ENCODE peak calls at places on chromosomes 1 and 21, in four cellular contexts. O is esophagus squamous epithelium, G is A549, P is mesendoderm. Q is an unnamed sample.

GRCh38 chr1:3456449-3456963 is 2.0 kb downstream of the ARHGEF16 start:
- DNase-seq in O (no peak), G (no peak), P (no peak), Q (peak)

GRCh38 chr21:36647279-36648093 is 51.4 kb upstream of the SIM2 start:
- DNase-seq in O (no peak), G (peak), P (peak), Q (no peak)

GRCh38 chr1:117014209-117014608 is 12.6 kb downstream of the CD101 start:
- DNase-seq in O (no peak), G (no peak), P (no peak), Q (no peak)

GRCh38 chr1:2271841-2272655 is 43.9 kb downstream of the SKI start:
- DNase-seq in O (no peak), G (no peak), P (no peak), Q (no peak)

GRCh38 chr1:21175670-21176581 is 771 bp downstream of the EIF4G3 start:
- DNase-seq in O (no peak), G (peak), P (peak), Q (peak)

GRCh38 chr1:152148991-152149390 is 10.0 kb downstream of the RPTN start:
- DNase-seq in O (no peak), G (no peak), P (no peak), Q (no peak)

GRCh38 chr1:1305300-1306069 is 2.2 kb downstream of the ACAP3 start:
- DNase-seq in O (peak), G (no peak), P (peak), Q (peak)

GRCh38 chr1:204853446-204853845 is 17.2 kb upstream of the NFASC start:
- DNase-seq in O (no peak), G (no peak), P (no peak), Q (no peak)

GRCh38 chr1:201754353-201754752 is 74.6 kb upstream of the IPO9 start:
- DNase-seq in O (no peak), G (no peak), P (no peak), Q (no peak)

GRCh38 chr1:228284521-228284920 is 76.7 kb downstream of the OBSCN start:
- DNase-seq in O (no peak), G (no peak), P (no peak), Q (no peak)

GRCh38 chr1:9714257-9714718 is 62.8 kb downstream of the PIK3CD start:
- DNase-seq in O (no peak), G (no peak), P (peak), Q (no peak)

GRCh38 chr1:9715536-9716226 is 64.2 kb downstream of the PIK3CD start:
- DNase-seq in O (no peak), G (no peak), P (no peak), Q (no peak)

GRCh38 chr1:9718006-9718680 is 66.6 kb downstream of the PIK3CD start:
- DNase-seq in O (no peak), G (no peak), P (no peak), Q (no peak)

GRCh38 chr1:9717193-9718005 is 65.9 kb downstream of the PIK3CD start:
- DNase-seq in O (peak), G (no peak), P (peak), Q (no peak)

DNA sequence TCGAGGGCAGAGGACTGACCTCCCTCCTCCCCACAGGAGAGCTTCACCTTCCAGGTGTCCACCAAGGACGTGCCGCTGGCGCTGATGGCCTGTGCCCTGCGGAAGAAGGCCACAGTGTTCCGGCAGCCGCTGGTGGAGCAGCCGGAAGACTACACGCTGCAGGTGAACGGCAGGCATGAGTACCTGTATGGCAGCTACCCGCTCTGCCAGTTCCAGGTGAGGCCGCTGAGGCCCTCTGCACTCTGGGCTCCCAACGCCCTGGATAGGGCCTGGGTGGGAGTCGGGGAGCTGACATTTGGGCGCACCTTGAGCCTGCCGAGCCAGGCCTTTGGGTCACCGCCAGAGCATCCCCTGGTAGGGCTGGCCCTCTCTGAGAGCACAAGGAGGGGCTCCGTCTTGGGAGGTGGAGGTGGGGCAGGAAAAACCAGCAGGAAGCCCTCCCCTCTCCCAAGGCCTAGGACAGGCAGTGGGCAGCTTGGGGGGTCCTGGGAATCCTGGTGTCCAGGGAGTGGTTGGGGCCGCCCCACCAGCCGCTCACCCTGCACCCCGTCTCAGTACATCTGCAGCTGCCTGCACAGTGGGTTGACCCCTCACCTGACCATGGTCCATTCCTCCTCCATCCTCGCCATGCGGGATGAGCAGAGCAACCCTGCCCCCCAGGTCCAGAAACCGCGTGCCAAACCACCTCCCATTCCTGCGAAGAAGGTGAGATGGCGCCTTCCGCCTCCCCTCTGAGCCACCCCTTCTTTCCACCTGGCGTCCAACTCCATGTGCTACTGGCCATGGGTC is 65.1 kb downstream of the PIK3CD start:
- DNase-seq in O (no peak), G (no peak), P (no peak), Q (no peak)
- H3K4me3 ChIP-seq in O (peak), G (no peak), P (no peak), Q (no peak)

DNA sequence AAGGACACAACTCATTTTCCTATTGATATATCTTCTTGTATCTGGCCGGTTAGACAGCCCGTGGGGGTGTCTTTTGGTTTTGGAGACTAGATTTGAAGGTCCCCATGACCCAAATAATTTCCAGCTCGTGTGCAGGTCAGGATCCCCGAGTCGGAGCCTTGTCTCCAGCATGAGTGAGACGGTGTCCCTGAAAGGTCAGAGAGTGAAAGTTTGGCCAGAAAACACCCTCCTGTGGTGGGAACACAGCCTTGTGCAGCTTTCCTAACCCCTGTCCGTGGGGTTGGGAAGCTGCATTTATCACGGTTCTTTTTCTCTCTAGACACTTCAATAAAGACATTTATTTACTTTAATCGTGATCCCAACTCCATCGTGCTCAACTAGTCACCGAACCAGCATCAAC is 17.6 kb downstream of the COQ8A start:
- DNase-seq in O (no peak), G (no peak), P (no peak), Q (no peak)
- H3K27ac ChIP-seq in O (no peak), G (no peak), P (no peak), Q (no peak)

GRCh38 chr1:156435551-156436318 is 64.8 kb downstream of the MEF2D start:
- DNase-seq in O (no peak), G (no peak), P (peak), Q (no peak)
- H3K4me3 ChIP-seq in O (peak), G (peak), P (no peak), Q (no peak)

GRCh38 chr1:226708342-226708780 is 30.7 kb downstream of the ITPKB start:
- DNase-seq in O (no peak), G (no peak), P (no peak), Q (no peak)
- H3K27ac ChIP-seq in O (peak), G (no peak), P (no peak), Q (no peak)

GRCh38 chr1:88145752-88146151 is 538.3 kb upstream of the PKN2 start:
- DNase-seq in O (no peak), G (no peak), P (no peak), Q (no peak)

GRCh38 chr1:88140325-88140724 is 543.7 kb upstream of the PKN2 start:
- DNase-seq in O (no peak), G (no peak), P (peak), Q (no peak)

GRCh38 chr1:88141499-88142074 is 542.5 kb upstream of the PKN2 start:
- DNase-seq in O (no peak), G (no peak), P (no peak), Q (no peak)
- H3K4me3 ChIP-seq in O (no peak), G (no peak), P (no peak), Q (no peak)

DNA sequence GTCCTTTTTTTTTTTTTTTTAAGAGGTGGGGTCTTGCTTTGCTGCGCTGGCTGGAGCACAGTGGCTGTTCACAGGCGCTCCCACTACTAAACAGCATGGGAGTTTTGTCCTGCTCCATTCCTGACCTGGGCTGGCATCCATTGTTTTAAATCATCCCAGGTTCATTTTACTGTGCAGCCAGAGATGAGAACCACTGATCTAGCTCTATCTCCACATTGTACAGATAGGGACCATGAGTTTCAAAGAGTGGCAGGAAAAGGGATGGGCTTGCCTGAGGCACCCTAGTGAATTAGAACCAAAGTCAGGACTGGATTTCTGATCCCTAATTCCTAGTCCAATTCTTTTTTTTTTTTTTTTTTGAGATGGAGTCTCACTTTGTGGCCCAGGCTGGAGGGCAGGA is 7.2 kb upstream of the TMEM222 start:
- DNase-seq in O (no peak), G (no peak), P (no peak), Q (no peak)
- H3K27ac ChIP-seq in O (no peak), G (no peak), P (no peak), Q (no peak)